ENCODE peak calls at places on chromosome 16, in seven cellular contexts. One of them, this sample, is unnamed. For H3K9me3, the result is how much of the 10 kb centered on the place peaks cover.

GRCh38 chr16:11669380-11670146 is 1.3 kb downstream of the SNN start:
- DNase-seq in right cardiac atrium: peak
- DNase-seq in cardiac muscle cell: no peak
- DNase-seq in heart left ventricle: peak
- DNase-seq in transverse colon: peak
- DNase-seq in A549: no peak
- DNase-seq in lung: peak
- DNase-seq in this sample: no peak

GRCh38 chr16:29877266-29877961 is 14.4 kb upstream of the CDIPT start:
- DNase-seq in transverse colon: no peak
- DNase-seq in cardiac muscle cell: peak
- DNase-seq in A549: peak
- DNase-seq in lung: peak
- DNase-seq in heart left ventricle: no peak
- DNase-seq in right cardiac atrium: no peak
- DNase-seq in this sample: peak

GRCh38 chr16:11526921-11527320 is 59.8 kb downstream of the LITAF start:
- DNase-seq in transverse colon: no peak
- DNase-seq in lung: no peak
- DNase-seq in heart left ventricle: no peak
- DNase-seq in A549: no peak
- DNase-seq in right cardiac atrium: no peak
- DNase-seq in cardiac muscle cell: no peak
- DNase-seq in this sample: no peak

GRCh38 chr16:66146689-66147330 is 219.7 kb upstream of the CDH5 start:
- DNase-seq in transverse colon: no peak
- DNase-seq in cardiac muscle cell: no peak
- DNase-seq in heart left ventricle: no peak
- DNase-seq in lung: no peak
- DNase-seq in right cardiac atrium: no peak
- DNase-seq in A549: no peak
- DNase-seq in this sample: no peak

GRCh38 chr16:11586375-11586855 is 304 bp downstream of the LITAF start:
- DNase-seq in right cardiac atrium: no peak
- DNase-seq in A549: no peak
- DNase-seq in transverse colon: no peak
- DNase-seq in cardiac muscle cell: no peak
- DNase-seq in heart left ventricle: no peak
- DNase-seq in lung: no peak
- DNase-seq in this sample: no peak

GRCh38 chr16:28538733-28539596 is at the start of gene NUPR1:
- DNase-seq in right cardiac atrium: peak
- DNase-seq in cardiac muscle cell: peak
- DNase-seq in A549: peak
- DNase-seq in heart left ventricle: peak
- DNase-seq in lung: peak
- DNase-seq in transverse colon: peak
- DNase-seq in this sample: no peak

GRCh38 chr16:19578378-19578851 is 22.9 kb downstream of the VPS35L start:
- DNase-seq in transverse colon: peak
- DNase-seq in right cardiac atrium: no peak
- DNase-seq in A549: no peak
- DNase-seq in heart left ventricle: no peak
- DNase-seq in cardiac muscle cell: peak
- DNase-seq in lung: no peak
- DNase-seq in this sample: no peak

GRCh38 chr16:19127674-19128131 is 13.9 kb downstream of the ITPRIPL2 start:
- DNase-seq in right cardiac atrium: no peak
- DNase-seq in lung: no peak
- DNase-seq in transverse colon: no peak
- DNase-seq in heart left ventricle: no peak
- DNase-seq in A549: no peak
- DNase-seq in cardiac muscle cell: no peak
- DNase-seq in this sample: no peak

GRCh38 chr16:51540259-51540658 is 389.2 kb upstream of the SALL1 start:
- DNase-seq in lung: no peak
- DNase-seq in cardiac muscle cell: no peak
- DNase-seq in right cardiac atrium: no peak
- DNase-seq in A549: no peak
- DNase-seq in heart left ventricle: no peak
- DNase-seq in transverse colon: no peak
- DNase-seq in this sample: no peak

GRCh38 chr16:79601978-79602609 is 1.6 kb upstream of the MAF start:
- DNase-seq in lung: peak
- DNase-seq in right cardiac atrium: peak
- DNase-seq in cardiac muscle cell: peak
- DNase-seq in transverse colon: peak
- DNase-seq in A549: peak
- DNase-seq in heart left ventricle: peak
- DNase-seq in this sample: peak

GRCh38 chr16:47143677-47144558 is at the start of gene NETO2:
- DNase-seq in lung: peak
- DNase-seq in heart left ventricle: peak
- DNase-seq in cardiac muscle cell: peak
- DNase-seq in transverse colon: peak
- DNase-seq in right cardiac atrium: peak
- DNase-seq in A549: peak
- DNase-seq in this sample: peak

GRCh38 chr16:56513972-56514371 is 5.9 kb downstream of the BBS2 start:
- DNase-seq in right cardiac atrium: no peak
- DNase-seq in cardiac muscle cell: peak
- DNase-seq in heart left ventricle: no peak
- DNase-seq in lung: no peak
- DNase-seq in A549: peak
- DNase-seq in transverse colon: peak
- DNase-seq in this sample: peak

GRCh38 chr16:68146583-68146982 is 61.4 kb downstream of the NFATC3 start:
- DNase-seq in heart left ventricle: no peak
- DNase-seq in cardiac muscle cell: peak
- DNase-seq in right cardiac atrium: no peak
- DNase-seq in transverse colon: no peak
- DNase-seq in lung: no peak
- DNase-seq in A549: peak
- DNase-seq in this sample: no peak

GRCh38 chr16:67942200-67942509 is 1.8 kb downstream of the LCAT start:
- DNase-seq in lung: no peak
- DNase-seq in heart left ventricle: no peak
- DNase-seq in cardiac muscle cell: peak
- DNase-seq in right cardiac atrium: no peak
- DNase-seq in transverse colon: no peak
- DNase-seq in A549: peak
- DNase-seq in this sample: peak

GRCh38 chr16:81996664-81997529 is 14.4 kb downstream of the SDR42E1 start:
- DNase-seq in cardiac muscle cell: peak
- DNase-seq in heart left ventricle: no peak
- DNase-seq in lung: no peak
- DNase-seq in right cardiac atrium: no peak
- DNase-seq in A549: peak
- DNase-seq in transverse colon: no peak
- DNase-seq in this sample: no peak

GRCh38 chr16:71353736-71354135 is 4.8 kb upstream of the CALB2 start:
- DNase-seq in right cardiac atrium: no peak
- DNase-seq in heart left ventricle: no peak
- DNase-seq in A549: no peak
- DNase-seq in lung: no peak
- DNase-seq in transverse colon: no peak
- DNase-seq in cardiac muscle cell: no peak
- DNase-seq in this sample: no peak

GRCh38 chr16:64356267-64356666 is 765.6 kb downstream of the CDH11 start:
- DNase-seq in cardiac muscle cell: peak
- DNase-seq in A549: peak
- DNase-seq in lung: no peak
- DNase-seq in right cardiac atrium: no peak
- DNase-seq in transverse colon: no peak
- DNase-seq in heart left ventricle: no peak
- DNase-seq in this sample: no peak
- H3K27ac ChIP-seq in cardiac muscle cell: no peak
- H3K27ac ChIP-seq in A549: no peak
- H3K27ac ChIP-seq in lung: no peak
- H3K27ac ChIP-seq in right cardiac atrium: no peak
- H3K27ac ChIP-seq in transverse colon: no peak
- H3K27ac ChIP-seq in heart left ventricle: no peak
- H3K27ac ChIP-seq in this sample: no peak

GRCh38 chr16:74748710-74749073 is 25.9 kb downstream of the FA2H start:
- DNase-seq in heart left ventricle: no peak
- DNase-seq in right cardiac atrium: no peak
- DNase-seq in transverse colon: no peak
- DNase-seq in cardiac muscle cell: no peak
- DNase-seq in A549: no peak
- DNase-seq in lung: no peak
- DNase-seq in this sample: no peak
- H3K9me3 ChIP-seq in heart left ventricle: under half
- H3K9me3 ChIP-seq in right cardiac atrium: under half
- H3K9me3 ChIP-seq in transverse colon: under half
- H3K9me3 ChIP-seq in cardiac muscle cell: under half
- H3K9me3 ChIP-seq in A549: under half
- H3K9me3 ChIP-seq in lung: under half
- H3K9me3 ChIP-seq in this sample: under half

GRCh38 chr16:31216552-31217530 is at the start of gene PYDC1:
- DNase-seq in right cardiac atrium: no peak
- DNase-seq in lung: no peak
- DNase-seq in transverse colon: no peak
- DNase-seq in cardiac muscle cell: no peak
- DNase-seq in heart left ventricle: no peak
- DNase-seq in A549: no peak
- DNase-seq in this sample: peak
- H3K4me3 ChIP-seq in right cardiac atrium: no peak
- H3K4me3 ChIP-seq in lung: no peak
- H3K4me3 ChIP-seq in transverse colon: peak
- H3K4me3 ChIP-seq in cardiac muscle cell: peak
- H3K4me3 ChIP-seq in heart left ventricle: peak
- H3K4me3 ChIP-seq in A549: peak
- H3K4me3 ChIP-seq in this sample: no peak

GRCh38 chr16:74667215-74667765 is 613 bp upstream of the RFWD3 start:
- DNase-seq in transverse colon: peak
- DNase-seq in right cardiac atrium: peak
- DNase-seq in cardiac muscle cell: peak
- DNase-seq in lung: no peak
- DNase-seq in A549: peak
- DNase-seq in heart left ventricle: no peak
- DNase-seq in this sample: no peak
- H3K27ac ChIP-seq in transverse colon: peak
- H3K27ac ChIP-seq in right cardiac atrium: peak
- H3K27ac ChIP-seq in cardiac muscle cell: peak
- H3K27ac ChIP-seq in lung: no peak
- H3K27ac ChIP-seq in A549: peak
- H3K27ac ChIP-seq in heart left ventricle: no peak
- H3K27ac ChIP-seq in this sample: no peak

GRCh38 chr16:86171329-86171728 is 272.4 kb downstream of the IRF8 start:
- DNase-seq in transverse colon: no peak
- DNase-seq in right cardiac atrium: no peak
- DNase-seq in lung: no peak
- DNase-seq in cardiac muscle cell: peak
- DNase-seq in heart left ventricle: no peak
- DNase-seq in A549: no peak
- DNase-seq in this sample: no peak

GRCh38 chr16:86167061-86167460 is 268.1 kb downstream of the IRF8 start:
- DNase-seq in lung: no peak
- DNase-seq in cardiac muscle cell: no peak
- DNase-seq in heart left ventricle: no peak
- DNase-seq in A549: no peak
- DNase-seq in transverse colon: peak
- DNase-seq in right cardiac atrium: no peak
- DNase-seq in this sample: no peak

GRCh38 chr16:86170720-86171119 is 271.8 kb downstream of the IRF8 start:
- DNase-seq in cardiac muscle cell: no peak
- DNase-seq in A549: no peak
- DNase-seq in transverse colon: no peak
- DNase-seq in heart left ventricle: no peak
- DNase-seq in right cardiac atrium: no peak
- DNase-seq in lung: no peak
- DNase-seq in this sample: no peak

GRCh38 chr16:86166414-86166813 is 267.5 kb downstream of the IRF8 start:
- DNase-seq in transverse colon: no peak
- DNase-seq in cardiac muscle cell: no peak
- DNase-seq in heart left ventricle: no peak
- DNase-seq in lung: no peak
- DNase-seq in right cardiac atrium: no peak
- DNase-seq in A549: no peak
- DNase-seq in this sample: no peak

DNA sequence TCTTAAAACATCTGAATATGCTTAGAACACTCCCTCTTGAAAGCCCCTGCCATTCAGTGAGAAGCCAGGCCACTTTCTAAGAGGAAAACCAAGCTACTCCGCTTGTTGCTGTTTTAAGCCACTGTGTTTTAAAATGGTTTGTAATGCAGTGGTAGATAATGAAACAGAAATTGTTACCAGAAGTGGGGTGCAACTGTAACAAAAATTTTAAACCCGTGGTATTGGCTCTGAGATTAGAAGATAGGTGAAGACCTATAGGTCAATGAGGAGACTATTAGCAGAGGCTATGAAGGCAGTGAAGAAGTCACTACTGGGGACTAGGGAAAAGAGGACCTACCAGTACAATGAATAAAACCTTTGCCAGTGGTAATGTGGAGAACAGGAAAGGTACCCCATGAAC is 266.5 kb downstream of the IRF8 start:
- DNase-seq in transverse colon: no peak
- DNase-seq in lung: no peak
- DNase-seq in right cardiac atrium: no peak
- DNase-seq in heart left ventricle: no peak
- DNase-seq in cardiac muscle cell: no peak
- DNase-seq in A549: no peak
- DNase-seq in this sample: no peak
- H3K9me3 ChIP-seq in transverse colon: under half
- H3K9me3 ChIP-seq in lung: under half
- H3K9me3 ChIP-seq in right cardiac atrium: under half
- H3K9me3 ChIP-seq in heart left ventricle: under half
- H3K9me3 ChIP-seq in cardiac muscle cell: under half
- H3K9me3 ChIP-seq in A549: under half
- H3K9me3 ChIP-seq in this sample: under half

GRCh38 chr16:89170346-89171215 is 967 bp upstream of the CDH15 start:
- DNase-seq in cardiac muscle cell: no peak
- DNase-seq in lung: peak
- DNase-seq in A549: peak
- DNase-seq in transverse colon: peak
- DNase-seq in right cardiac atrium: peak
- DNase-seq in heart left ventricle: peak
- DNase-seq in this sample: no peak
- H3K4me3 ChIP-seq in cardiac muscle cell: peak
- H3K4me3 ChIP-seq in lung: no peak
- H3K4me3 ChIP-seq in A549: peak
- H3K4me3 ChIP-seq in transverse colon: peak
- H3K4me3 ChIP-seq in right cardiac atrium: peak
- H3K4me3 ChIP-seq in heart left ventricle: peak
- H3K4me3 ChIP-seq in this sample: peak

DNA sequence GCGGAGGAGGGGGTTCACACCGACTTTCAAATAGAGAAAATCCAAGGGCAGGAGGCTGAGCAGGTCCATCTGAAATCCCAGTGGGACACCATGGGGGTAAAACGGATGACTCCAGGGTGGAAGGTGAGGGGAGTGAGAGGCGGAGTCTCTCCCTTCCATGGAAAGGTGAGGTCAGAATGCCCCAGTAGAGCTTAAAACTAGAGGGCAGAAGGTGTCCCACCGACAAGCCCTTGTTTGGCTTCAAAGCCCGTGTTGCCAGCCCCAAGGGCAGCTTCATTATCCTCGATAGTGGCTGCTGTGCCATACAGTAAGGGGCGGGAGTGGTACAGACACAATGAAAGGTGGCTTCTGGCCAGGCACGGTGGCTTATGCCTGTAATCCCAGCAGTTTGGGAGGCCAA is 55.7 kb downstream of the CNGB1 start:
- DNase-seq in cardiac muscle cell: no peak
- DNase-seq in lung: no peak
- DNase-seq in transverse colon: no peak
- DNase-seq in right cardiac atrium: no peak
- DNase-seq in A549: no peak
- DNase-seq in heart left ventricle: no peak
- DNase-seq in this sample: no peak
- H3K27ac ChIP-seq in cardiac muscle cell: no peak
- H3K27ac ChIP-seq in lung: no peak
- H3K27ac ChIP-seq in transverse colon: no peak
- H3K27ac ChIP-seq in right cardiac atrium: no peak
- H3K27ac ChIP-seq in A549: peak
- H3K27ac ChIP-seq in heart left ventricle: no peak
- H3K27ac ChIP-seq in this sample: no peak

This sample was measured in CD4-positive, CD25-positive, alpha-beta regulatory T cell.